ENCODE peak calls at places on chromosomes 3 and 15, in eight cellular contexts. R, Z, C, Q, W, Y, M and L are unnamed samples.
A peak's percentile ranks its signal among the peaks of the same experiment; 100 is the strongest.

GRCh38 chr3:161066926-161067325 is 38.2 kb downstream of the B3GALNT1 start:
- DNase-seq in W (no peak), Z (no peak), R (no peak), M (no peak), C (no peak), Y (no peak), Q (no peak), L (no peak)

GRCh38 chr3:138943724-138944131 is 3.2 kb downstream of the FOXL2 start:
- DNase-seq in Y (no peak), Q (no peak), Z (no peak), R (no peak), C (no peak), M (no peak), W (no peak), L (no peak)

GRCh38 chr15:67199391-67199790 is 55.1 kb downstream of the AAGAB start:
- DNase-seq in W (no peak), Y (no peak), M (no peak), R (no peak), Q (no peak), C (no peak), Z (no peak), L (no peak)

GRCh38 chr3:138774529-138775253 is 60.0 kb downstream of the PIK3CB start:
- DNase-seq in W (peak; percentile 75), C (peak; percentile 93), Z (peak; percentile 78), R (no peak), M (no peak), Y (peak; percentile 73), Q (peak; percentile 82), L (no peak)

GRCh38 chr15:87712211-87712610 is 544.3 kb downstream of the NTRK3 start:
- DNase-seq in Z (no peak), M (peak; percentile 60), Y (no peak), R (no peak), C (no peak), Q (no peak), W (no peak), L (no peak)

GRCh38 chr15:70277556-70277955 is 179.8 kb upstream of the TLE3 start:
- DNase-seq in W (no peak), M (no peak), C (no peak), Q (no peak), Z (no peak), R (no peak), Y (no peak), L (no peak)

GRCh38 chr3:38017445-38018295 is 11.8 kb downstream of the PLCD1 start:
- DNase-seq in C (no peak), R (no peak), Z (no peak), W (no peak), Q (no peak), M (no peak), Y (no peak), L (no peak)

GRCh38 chr15:98657721-98658120 is 9.4 kb downstream of the IGF1R start:
- DNase-seq in C (no peak), Q (no peak), Y (no peak), Z (no peak), M (no peak), W (no peak), R (no peak), L (no peak)

GRCh38 chr15:47548189-47548588 is 169.1 kb upstream of the SEMA6D start:
- DNase-seq in Q (no peak), M (no peak), W (no peak), Y (peak; percentile 31), C (no peak), Z (no peak), R (no peak), L (no peak)

GRCh38 chr3:78858910-78859309 is 908.9 kb downstream of the ROBO1 start:
- DNase-seq in M (no peak), W (no peak), R (no peak), C (no peak), Y (no peak), Z (no peak), Q (no peak), L (no peak)

GRCh38 chr3:18208856-18209255 is 216.3 kb downstream of the SATB1 start:
- DNase-seq in R (no peak), W (no peak), Q (no peak), Y (no peak), M (no peak), Z (no peak), C (no peak), L (no peak)

GRCh38 chr3:49689046-49689886 is at the start of the genes MST1 and RNF123:
- DNase-seq in R (peak; percentile 92), Z (peak; percentile 91), W (peak; percentile 81), Q (peak; percentile 78), C (peak; percentile 61), Y (peak; percentile 90), M (peak; percentile 97), L (peak; percentile 87)

GRCh38 chr3:69452295-69452694 is 66.4 kb upstream of the FRMD4B start:
- DNase-seq in Y (no peak), W (no peak), R (no peak), Q (no peak), C (no peak), Z (no peak), M (no peak), L (no peak)

GRCh38 chr3:68088216-68088615 is 433.8 kb upstream of the SUCLG2 start:
- DNase-seq in Z (peak; percentile 17), R (no peak), C (no peak), Q (no peak), W (no peak), M (no peak), Y (peak; percentile 12), L (no peak)

DNA sequence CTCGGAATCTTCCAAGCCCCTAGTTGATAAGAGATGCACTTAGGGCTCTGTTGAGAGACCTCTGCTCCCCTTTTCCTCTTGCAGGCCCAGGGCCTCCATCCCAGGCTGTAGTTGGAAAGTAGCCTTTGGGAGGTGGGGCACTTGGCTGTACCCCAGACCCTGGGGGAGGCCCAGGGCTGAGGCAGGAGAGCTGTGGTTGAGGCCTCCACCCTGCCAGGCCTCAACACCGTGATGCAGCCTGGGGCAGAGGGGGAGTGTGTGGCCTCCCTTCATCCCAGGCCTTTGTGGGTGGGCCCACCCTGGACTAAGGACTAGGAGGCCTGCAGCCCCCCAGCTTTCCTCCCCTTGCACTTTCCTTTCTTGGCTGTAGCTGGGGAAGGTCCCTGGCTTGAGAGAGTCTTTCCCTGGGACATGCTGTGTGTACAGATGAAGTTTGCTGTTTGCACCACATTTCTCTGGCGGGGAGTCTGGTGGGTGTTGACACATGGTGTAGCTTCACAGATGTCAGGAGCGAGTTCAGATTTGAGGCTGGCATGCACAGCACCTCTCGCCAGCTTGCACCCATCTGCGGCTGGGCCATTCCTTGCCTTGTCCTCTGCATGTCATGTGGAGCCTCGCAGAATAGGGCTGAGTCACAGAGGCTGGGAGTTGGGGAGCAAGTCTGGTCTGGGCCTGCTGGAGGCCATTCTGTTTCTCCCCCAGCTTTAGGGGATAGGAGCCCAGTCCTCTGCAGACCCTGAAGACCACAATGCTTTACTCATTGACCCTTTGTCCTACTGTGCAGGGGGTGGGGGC is 13.7 kb downstream of the PLEKHO2 start:
- DNase-seq in M (no peak), C (no peak), W (no peak), R (no peak), Y (no peak), Q (no peak), Z (no peak), L (no peak)
- H3K4me1 ChIP-seq in M (peaks cover 100% of the 10 kb centered on the region), C (no peaks in the 10 kb centered on the region), W (peaks cover 7% of the 10 kb centered on the region), R (peaks cover 97% of the 10 kb centered on the region), Y (peaks cover 23% of the 10 kb centered on the region), Q (no peaks in the 10 kb centered on the region), Z (peaks cover 26% of the 10 kb centered on the region), L (peaks cover 5% of the 10 kb centered on the region)

GRCh38 chr3:7204848-7205156 is 343.9 kb downstream of the GRM7 start:
- DNase-seq in M (no peak), Y (no peak), Q (no peak), R (no peak), W (no peak), C (no peak), Z (no peak), L (no peak)

GRCh38 chr3:7205535-7206331 is 344.8 kb downstream of the GRM7 start:
- DNase-seq in M (no peak), Z (no peak), Q (no peak), C (no peak), Y (no peak), R (no peak), W (no peak), L (no peak)

GRCh38 chr3:7207928-7208327 is 347.0 kb downstream of the GRM7 start:
- DNase-seq in C (no peak), M (no peak), W (no peak), Z (no peak), R (no peak), Q (no peak), Y (no peak), L (no peak)

GRCh38 chr3:7209098-7209497 is 348.2 kb downstream of the GRM7 start:
- DNase-seq in Q (no peak), M (no peak), Y (no peak), C (no peak), R (no peak), W (no peak), Z (no peak), L (no peak)

DNA sequence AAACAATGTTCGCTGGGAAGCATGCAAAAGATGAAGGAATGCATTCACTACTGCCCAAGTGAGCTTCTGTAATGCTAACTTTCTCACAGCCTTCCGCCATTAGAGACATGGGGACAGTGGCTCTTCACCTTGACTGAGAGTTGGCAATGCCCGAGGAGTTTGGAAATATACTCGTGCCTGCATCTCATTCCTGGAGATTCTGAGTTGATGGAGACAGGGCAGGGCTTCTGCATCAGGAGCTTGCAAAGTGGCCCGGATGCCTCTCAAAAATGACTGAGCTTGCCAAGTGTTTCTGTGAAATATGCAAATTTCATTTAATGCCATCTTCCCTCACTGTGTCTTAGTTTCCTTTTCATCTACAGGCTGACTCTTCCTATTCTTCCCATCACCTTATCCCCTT is 346.2 kb downstream of the GRM7 start:
- DNase-seq in Q (no peak), W (no peak), R (no peak), M (no peak), C (no peak), Z (no peak), Y (no peak), L (no peak)
- H3K9me3 ChIP-seq in Q (no peaks in the 10 kb centered on the region), W (no peaks in the 10 kb centered on the region), R (no peaks in the 10 kb centered on the region), M (no peaks in the 10 kb centered on the region), C (no peaks in the 10 kb centered on the region), Z (no peaks in the 10 kb centered on the region), Y (no peaks in the 10 kb centered on the region), L (no peaks in the 10 kb centered on the region)

DNA sequence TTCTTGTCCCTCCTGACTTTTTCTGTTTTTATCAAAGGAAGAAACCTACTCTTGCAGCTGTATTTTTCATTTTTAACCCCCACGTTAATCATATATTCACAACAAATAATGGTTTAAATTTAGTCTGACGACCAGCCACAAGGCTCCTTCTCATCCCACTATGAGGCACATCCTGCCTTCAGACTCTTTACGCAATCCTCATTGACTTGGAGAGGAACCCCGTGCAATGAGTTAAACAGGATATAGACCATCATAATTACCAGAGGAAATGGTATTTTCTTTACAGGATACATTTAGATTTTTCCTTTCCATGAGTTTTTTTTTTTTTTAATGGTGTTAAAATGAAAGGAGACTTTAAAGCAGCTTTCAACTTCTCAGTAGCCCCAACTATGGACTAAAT is 68.5 kb downstream of the WWTR1 start:
- DNase-seq in W (no peak), C (no peak), Y (no peak), R (no peak), Z (no peak), Q (no peak), M (no peak), L (no peak)
- H3K4me1 ChIP-seq in W (peaks cover 54% of the 10 kb centered on the region), C (peaks cover 44% of the 10 kb centered on the region), Y (peaks cover 17% of the 10 kb centered on the region), R (peaks cover 96% of the 10 kb centered on the region), Z (no peaks in the 10 kb centered on the region), Q (no peaks in the 10 kb centered on the region), M (peaks cover 87% of the 10 kb centered on the region), L (peaks cover 5% of the 10 kb centered on the region)

GRCh38 chr3:157188391-157188790 is 28.4 kb upstream of the CCNL1 start:
- DNase-seq in R (no peak), W (no peak), Y (no peak), Z (no peak), Q (no peak), C (no peak), M (no peak), L (no peak)
- H3K9me3 ChIP-seq in R (peaks cover 57% of the 10 kb centered on the region), W (peaks cover 7% of the 10 kb centered on the region), Y (no peaks in the 10 kb centered on the region), Z (peaks cover 69% of the 10 kb centered on the region), Q (no peaks in the 10 kb centered on the region), C (peaks cover 23% of the 10 kb centered on the region), M (no peaks in the 10 kb centered on the region), L (peaks cover 1% of the 10 kb centered on the region)